ENCODE peak calls at places on chromosomes 7 and 10, in six cellular contexts. One of them, this sample, is unnamed.

GRCh38 chr10:119273413-119273812 is 66.0 kb downstream of the GRK5 start:
- DNase-seq in H7: no peak
- DNase-seq in CD4-positive, alpha-beta T cell: no peak
- DNase-seq in EL: no peak
- DNase-seq in nephron progenitor cell: no peak
- DNase-seq in astrocyte of the spinal cord: no peak
- DNase-seq in this sample: no peak

GRCh38 chr10:133151528-133151927 is 8.5 kb upstream of the KNDC1 start:
- DNase-seq in H7: peak
- DNase-seq in astrocyte of the spinal cord: no peak
- DNase-seq in CD4-positive, alpha-beta T cell: no peak
- DNase-seq in nephron progenitor cell: no peak
- DNase-seq in EL: no peak
- DNase-seq in this sample: no peak

GRCh38 chr7:98303176-98303865 is 21.8 kb downstream of the BRI3 start:
- DNase-seq in CD4-positive, alpha-beta T cell: no peak
- DNase-seq in astrocyte of the spinal cord: no peak
- DNase-seq in EL: no peak
- DNase-seq in nephron progenitor cell: no peak
- DNase-seq in H7: no peak
- DNase-seq in this sample: no peak

GRCh38 chr10:8962249-8962648 is 907.8 kb downstream of the GATA3 start:
- DNase-seq in astrocyte of the spinal cord: no peak
- DNase-seq in CD4-positive, alpha-beta T cell: no peak
- DNase-seq in EL: no peak
- DNase-seq in nephron progenitor cell: no peak
- DNase-seq in H7: no peak
- DNase-seq in this sample: no peak

GRCh38 chr7:75048435-75049379 is 24.9 kb downstream of the RCC1L start:
- DNase-seq in EL: peak
- DNase-seq in nephron progenitor cell: no peak
- DNase-seq in astrocyte of the spinal cord: peak
- DNase-seq in H7: no peak
- DNase-seq in CD4-positive, alpha-beta T cell: no peak
- DNase-seq in this sample: no peak

GRCh38 chr10:97676770-97677581 is 10.1 kb downstream of the AVPI1 start:
- DNase-seq in H7: peak
- DNase-seq in astrocyte of the spinal cord: peak
- DNase-seq in CD4-positive, alpha-beta T cell: peak
- DNase-seq in nephron progenitor cell: peak
- DNase-seq in EL: peak
- DNase-seq in this sample: peak

GRCh38 chr7:36215017-36215621 is 62.1 kb downstream of the EEPD1 start:
- DNase-seq in astrocyte of the spinal cord: peak
- DNase-seq in CD4-positive, alpha-beta T cell: no peak
- DNase-seq in H7: peak
- DNase-seq in EL: no peak
- DNase-seq in nephron progenitor cell: peak
- DNase-seq in this sample: no peak

GRCh38 chr10:33114451-33114944 is 156.5 kb upstream of the ITGB1 start:
- DNase-seq in H7: no peak
- DNase-seq in astrocyte of the spinal cord: peak
- DNase-seq in nephron progenitor cell: no peak
- DNase-seq in EL: peak
- DNase-seq in CD4-positive, alpha-beta T cell: no peak
- DNase-seq in this sample: peak

GRCh38 chr7:75967573-75967997 is 26.8 kb downstream of the TMEM120A start:
- DNase-seq in H7: peak
- DNase-seq in EL: no peak
- DNase-seq in astrocyte of the spinal cord: no peak
- DNase-seq in nephron progenitor cell: no peak
- DNase-seq in CD4-positive, alpha-beta T cell: no peak
- DNase-seq in this sample: peak

GRCh38 chr10:18000601-18001000 is 48.9 kb downstream of the SLC39A12 start:
- DNase-seq in astrocyte of the spinal cord: no peak
- DNase-seq in EL: no peak
- DNase-seq in H7: no peak
- DNase-seq in CD4-positive, alpha-beta T cell: no peak
- DNase-seq in nephron progenitor cell: no peak
- DNase-seq in this sample: no peak

GRCh38 chr7:139345042-139345441 is 3.9 kb downstream of the FMC1 start:
- DNase-seq in H7: no peak
- DNase-seq in nephron progenitor cell: no peak
- DNase-seq in CD4-positive, alpha-beta T cell: no peak
- DNase-seq in EL: no peak
- DNase-seq in astrocyte of the spinal cord: no peak
- DNase-seq in this sample: no peak

GRCh38 chr7:77729574-77730348 is 33.5 kb downstream of the RSBN1L start:
- DNase-seq in CD4-positive, alpha-beta T cell: no peak
- DNase-seq in EL: peak
- DNase-seq in astrocyte of the spinal cord: no peak
- DNase-seq in H7: no peak
- DNase-seq in nephron progenitor cell: no peak
- DNase-seq in this sample: no peak

GRCh38 chr7:74013539-74014272 is 14.3 kb upstream of the ELN start:
- DNase-seq in CD4-positive, alpha-beta T cell: no peak
- DNase-seq in H7: no peak
- DNase-seq in EL: no peak
- DNase-seq in astrocyte of the spinal cord: no peak
- DNase-seq in nephron progenitor cell: no peak
- DNase-seq in this sample: no peak

GRCh38 chr10:50937230-50937907 is 51.9 kb upstream of the A1CF start:
- DNase-seq in astrocyte of the spinal cord: peak
- DNase-seq in H7: peak
- DNase-seq in nephron progenitor cell: no peak
- DNase-seq in CD4-positive, alpha-beta T cell: no peak
- DNase-seq in EL: peak
- DNase-seq in this sample: peak

GRCh38 chr7:135527025-135527424 is 17.1 kb upstream of the CNOT4 start:
- DNase-seq in astrocyte of the spinal cord: no peak
- DNase-seq in nephron progenitor cell: no peak
- DNase-seq in H7: no peak
- DNase-seq in CD4-positive, alpha-beta T cell: no peak
- DNase-seq in EL: no peak
- DNase-seq in this sample: no peak

GRCh38 chr7:55288070-55288824 is 76.9 kb upstream of the LANCL2 start:
- DNase-seq in nephron progenitor cell: no peak
- DNase-seq in H7: no peak
- DNase-seq in EL: no peak
- DNase-seq in astrocyte of the spinal cord: no peak
- DNase-seq in CD4-positive, alpha-beta T cell: no peak
- DNase-seq in this sample: no peak

GRCh38 chr7:32147909-32148308 is 77.7 kb upstream of the PDE1C start:
- DNase-seq in EL: peak
- DNase-seq in nephron progenitor cell: no peak
- DNase-seq in H7: no peak
- DNase-seq in CD4-positive, alpha-beta T cell: no peak
- DNase-seq in astrocyte of the spinal cord: peak
- DNase-seq in this sample: no peak

GRCh38 chr10:23557777-23558176 is 118.9 kb downstream of the OTUD1 start:
- DNase-seq in astrocyte of the spinal cord: no peak
- DNase-seq in EL: no peak
- DNase-seq in H7: no peak
- DNase-seq in nephron progenitor cell: no peak
- DNase-seq in CD4-positive, alpha-beta T cell: no peak
- DNase-seq in this sample: no peak

GRCh38 chr7:47826754-47827153 is 121.5 kb downstream of the PKD1L1 start:
- DNase-seq in CD4-positive, alpha-beta T cell: no peak
- DNase-seq in astrocyte of the spinal cord: no peak
- DNase-seq in EL: no peak
- DNase-seq in H7: no peak
- DNase-seq in nephron progenitor cell: no peak
- DNase-seq in this sample: no peak

GRCh38 chr7:129503725-129504124 is 1.4 kb downstream of the SMKR1 start:
- DNase-seq in nephron progenitor cell: no peak
- DNase-seq in astrocyte of the spinal cord: no peak
- DNase-seq in H7: no peak
- DNase-seq in EL: no peak
- DNase-seq in CD4-positive, alpha-beta T cell: no peak
- DNase-seq in this sample: no peak

GRCh38 chr10:68595513-68595912 is 35.4 kb downstream of the TET1 start:
- DNase-seq in nephron progenitor cell: no peak
- DNase-seq in EL: no peak
- DNase-seq in CD4-positive, alpha-beta T cell: no peak
- DNase-seq in astrocyte of the spinal cord: no peak
- DNase-seq in H7: no peak
- DNase-seq in this sample: no peak